ENCODE peak calls at places on chromosomes 13 and 19, in six cellular contexts. One of them, this sample, is unnamed.

GRCh38 chr13:36850790-36851438 is 31.9 kb downstream of the RFXAP start:
- DNase-seq in colonic mucosa: peak; percentile 29
- DNase-seq in fibroblast of lung: no peak
- DNase-seq in ascending aorta: no peak
- DNase-seq in uterus: no peak
- DNase-seq in astrocyte: no peak
- DNase-seq in this sample: peak; percentile 41

GRCh38 chr13:61954092-61954491 is 538.4 kb upstream of the PCDH20 start:
- DNase-seq in colonic mucosa: no peak
- DNase-seq in fibroblast of lung: peak; percentile 5
- DNase-seq in ascending aorta: no peak
- DNase-seq in uterus: no peak
- DNase-seq in astrocyte: no peak
- DNase-seq in this sample: peak; percentile 39

GRCh38 chr19:38389101-38389925 is 816 bp downstream of the SPRED3 start:
- DNase-seq in colonic mucosa: no peak
- DNase-seq in fibroblast of lung: peak; percentile 82
- DNase-seq in ascending aorta: no peak
- DNase-seq in uterus: peak; percentile 21
- DNase-seq in astrocyte: peak; percentile 74
- DNase-seq in this sample: peak; percentile 72

GRCh38 chr19:51354742-51355148 is 11.4 kb downstream of the ETFB start:
- DNase-seq in colonic mucosa: no peak
- DNase-seq in fibroblast of lung: peak; percentile 56
- DNase-seq in ascending aorta: no peak
- DNase-seq in uterus: no peak
- DNase-seq in astrocyte: peak; percentile 53
- DNase-seq in this sample: peak; percentile 94

GRCh38 chr13:21717817-21718216 is 46.9 kb downstream of the FGF9 start:
- DNase-seq in colonic mucosa: no peak
- DNase-seq in fibroblast of lung: no peak
- DNase-seq in ascending aorta: no peak
- DNase-seq in uterus: no peak
- DNase-seq in astrocyte: no peak
- DNase-seq in this sample: peak; percentile 26

GRCh38 chr19:15142313-15142712 is 35.1 kb downstream of the SYDE1 start:
- DNase-seq in colonic mucosa: no peak
- DNase-seq in fibroblast of lung: no peak
- DNase-seq in ascending aorta: no peak
- DNase-seq in uterus: no peak
- DNase-seq in astrocyte: no peak
- DNase-seq in this sample: no peak

GRCh38 chr13:98775844-98776598 is 23.5 kb upstream of the SLC15A1 start:
- DNase-seq in colonic mucosa: peak; percentile 86
- DNase-seq in fibroblast of lung: peak; percentile 82
- DNase-seq in ascending aorta: no peak
- DNase-seq in uterus: no peak
- DNase-seq in astrocyte: peak; percentile 73
- DNase-seq in this sample: no peak

GRCh38 chr13:110726726-110727125 is 13.2 kb downstream of the ING1 start:
- DNase-seq in colonic mucosa: no peak
- DNase-seq in fibroblast of lung: no peak
- DNase-seq in ascending aorta: no peak
- DNase-seq in uterus: no peak
- DNase-seq in astrocyte: no peak
- DNase-seq in this sample: no peak

GRCh38 chr19:872266-872951 is 12.9 kb downstream of the CFD start:
- DNase-seq in colonic mucosa: peak; percentile 92
- DNase-seq in fibroblast of lung: peak; percentile 68
- DNase-seq in ascending aorta: no peak
- DNase-seq in uterus: no peak
- DNase-seq in astrocyte: peak; percentile 56
- DNase-seq in this sample: peak; percentile 85

GRCh38 chr13:59356607-59357006 is 807.1 kb downstream of the DIAPH3 start:
- DNase-seq in colonic mucosa: no peak
- DNase-seq in fibroblast of lung: peak; percentile 55
- DNase-seq in ascending aorta: no peak
- DNase-seq in uterus: peak; percentile 31
- DNase-seq in astrocyte: peak; percentile 52
- DNase-seq in this sample: no peak

GRCh38 chr19:38699027-38699346 is 45.3 kb downstream of the CAPN12 start:
- DNase-seq in colonic mucosa: no peak
- DNase-seq in fibroblast of lung: no peak
- DNase-seq in ascending aorta: no peak
- DNase-seq in uterus: no peak
- DNase-seq in astrocyte: no peak
- DNase-seq in this sample: no peak

GRCh38 chr19:18202759-18203407 is 959 bp downstream of the RAB3A start:
- DNase-seq in colonic mucosa: peak; percentile 55
- DNase-seq in fibroblast of lung: no peak
- DNase-seq in ascending aorta: no peak
- DNase-seq in uterus: peak; percentile 48
- DNase-seq in astrocyte: no peak
- DNase-seq in this sample: peak; percentile 48

GRCh38 chr19:38727868-38728660 is 16.2 kb downstream of the CAPN12 start:
- DNase-seq in colonic mucosa: no peak
- DNase-seq in fibroblast of lung: no peak
- DNase-seq in ascending aorta: no peak
- DNase-seq in uterus: peak; percentile 65
- DNase-seq in astrocyte: no peak
- DNase-seq in this sample: no peak

GRCh38 chr13:73060251-73061160 is 1.7 kb downstream of the KLF5 start:
- DNase-seq in colonic mucosa: peak; percentile 44
- DNase-seq in fibroblast of lung: peak; percentile 86
- DNase-seq in ascending aorta: no peak
- DNase-seq in uterus: peak; percentile 19
- DNase-seq in astrocyte: peak; percentile 82
- DNase-seq in this sample: peak; percentile 37

GRCh38 chr19:56125806-56126590 is 4.9 kb upstream of the ZNF787 start:
- DNase-seq in colonic mucosa: peak; percentile 70
- DNase-seq in fibroblast of lung: no peak
- DNase-seq in ascending aorta: no peak
- DNase-seq in uterus: no peak
- DNase-seq in astrocyte: no peak
- DNase-seq in this sample: no peak
- H3K27ac ChIP-seq in colonic mucosa: peak overlapping the region; percentile 6
- H3K27ac ChIP-seq in fibroblast of lung: no peak overlapping the region
- H3K27ac ChIP-seq in ascending aorta: no peak overlapping the region
- H3K27ac ChIP-seq in uterus: no peak overlapping the region
- H3K27ac ChIP-seq in astrocyte: no peak overlapping the region
- H3K27ac ChIP-seq in this sample: no peak overlapping the region

GRCh38 chr19:41298327-41298964 is 11.5 kb upstream of the CCDC97 start:
- DNase-seq in colonic mucosa: peak; percentile 45
- DNase-seq in fibroblast of lung: peak; percentile 77
- DNase-seq in ascending aorta: peak; percentile 70
- DNase-seq in uterus: peak; percentile 46
- DNase-seq in astrocyte: peak; percentile 71
- DNase-seq in this sample: no peak

GRCh38 chr19:41299755-41300089 is 10.2 kb upstream of the CCDC97 start:
- DNase-seq in colonic mucosa: no peak
- DNase-seq in fibroblast of lung: peak; percentile 63
- DNase-seq in ascending aorta: no peak
- DNase-seq in uterus: peak; percentile 37
- DNase-seq in astrocyte: peak; percentile 42
- DNase-seq in this sample: no peak

GRCh38 chr19:41297628-41298326 is 12.2 kb upstream of the CCDC97 start:
- DNase-seq in colonic mucosa: no peak
- DNase-seq in fibroblast of lung: no peak
- DNase-seq in ascending aorta: no peak
- DNase-seq in uterus: no peak
- DNase-seq in astrocyte: no peak
- DNase-seq in this sample: no peak

GRCh38 chr19:41296323-41296935 is 13.5 kb upstream of the CCDC97 start:
- DNase-seq in colonic mucosa: no peak
- DNase-seq in fibroblast of lung: no peak
- DNase-seq in ascending aorta: no peak
- DNase-seq in uterus: no peak
- DNase-seq in astrocyte: no peak
- DNase-seq in this sample: no peak

DNA sequence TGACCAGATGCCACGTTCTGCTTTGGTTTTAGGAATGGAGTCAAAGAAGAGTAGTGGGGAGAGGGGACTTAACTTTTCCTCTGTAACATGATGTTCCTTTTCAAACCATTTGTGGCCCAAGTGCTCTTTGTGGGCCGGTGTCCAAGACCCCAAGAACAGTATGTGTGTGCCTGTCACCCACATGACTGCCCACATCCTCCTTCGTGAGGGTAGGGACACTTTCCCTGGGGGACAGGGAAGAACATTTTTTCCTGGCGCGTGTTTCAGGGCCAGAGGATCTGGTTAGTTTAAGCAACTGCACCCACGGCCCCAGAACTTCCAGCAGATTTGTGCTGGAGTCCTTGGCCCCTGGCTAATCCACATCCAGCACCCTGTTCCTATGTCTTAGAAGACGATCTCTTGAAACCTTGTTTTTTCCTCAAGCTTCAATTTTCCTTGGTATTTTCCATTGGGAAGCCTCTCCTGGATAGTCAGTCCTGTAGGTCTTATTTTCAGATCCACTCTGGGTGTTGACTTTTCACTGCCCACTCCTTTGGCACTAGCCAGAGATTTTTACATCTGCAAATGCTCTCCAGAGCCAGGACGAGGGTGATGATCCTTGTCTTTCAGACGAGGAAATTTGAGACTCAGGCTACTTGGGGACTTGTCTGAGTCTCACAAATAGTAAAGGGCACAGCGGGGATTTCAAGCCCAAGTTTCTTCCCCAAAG is 10.8 kb upstream of the CCDC97 start:
- DNase-seq in colonic mucosa: no peak
- DNase-seq in fibroblast of lung: peak; percentile 13
- DNase-seq in ascending aorta: no peak
- DNase-seq in uterus: no peak
- DNase-seq in astrocyte: no peak
- DNase-seq in this sample: no peak
- H3K4me3 ChIP-seq in colonic mucosa: no peak overlapping the region
- H3K4me3 ChIP-seq in fibroblast of lung: no peak overlapping the region
- H3K4me3 ChIP-seq in ascending aorta: peak overlapping the region; percentile 1
- H3K4me3 ChIP-seq in uterus: no peak overlapping the region
- H3K4me3 ChIP-seq in astrocyte: no peak overlapping the region
- H3K4me3 ChIP-seq in this sample: no peak overlapping the region

GRCh38 chr13:82593239-82593638 is 1289.0 kb downstream of the SLITRK1 start:
- DNase-seq in colonic mucosa: no peak
- DNase-seq in fibroblast of lung: no peak
- DNase-seq in ascending aorta: no peak
- DNase-seq in uterus: no peak
- DNase-seq in astrocyte: no peak
- DNase-seq in this sample: no peak

GRCh38 chr13:82597737-82598136 is 1284.5 kb downstream of the SLITRK1 start:
- DNase-seq in colonic mucosa: no peak
- DNase-seq in fibroblast of lung: no peak
- DNase-seq in ascending aorta: no peak
- DNase-seq in uterus: no peak
- DNase-seq in astrocyte: no peak
- DNase-seq in this sample: peak; percentile 58
- H3K27ac ChIP-seq in colonic mucosa: no peak overlapping the region
- H3K27ac ChIP-seq in fibroblast of lung: no peak overlapping the region
- H3K27ac ChIP-seq in ascending aorta: no peak overlapping the region
- H3K27ac ChIP-seq in uterus: no peak overlapping the region
- H3K27ac ChIP-seq in astrocyte: no peak overlapping the region
- H3K27ac ChIP-seq in this sample: peak overlapping the region; percentile 32

GRCh38 chr13:106753241-106753640 is 185.3 kb upstream of the ARGLU1 start:
- DNase-seq in colonic mucosa: no peak
- DNase-seq in fibroblast of lung: no peak
- DNase-seq in ascending aorta: no peak
- DNase-seq in uterus: no peak
- DNase-seq in astrocyte: no peak
- DNase-seq in this sample: peak; percentile 31
- H3K4me3 ChIP-seq in colonic mucosa: no peak overlapping the region
- H3K4me3 ChIP-seq in fibroblast of lung: no peak overlapping the region
- H3K4me3 ChIP-seq in ascending aorta: no peak overlapping the region
- H3K4me3 ChIP-seq in uterus: no peak overlapping the region
- H3K4me3 ChIP-seq in astrocyte: no peak overlapping the region
- H3K4me3 ChIP-seq in this sample: peak overlapping the region; percentile 1

DNA sequence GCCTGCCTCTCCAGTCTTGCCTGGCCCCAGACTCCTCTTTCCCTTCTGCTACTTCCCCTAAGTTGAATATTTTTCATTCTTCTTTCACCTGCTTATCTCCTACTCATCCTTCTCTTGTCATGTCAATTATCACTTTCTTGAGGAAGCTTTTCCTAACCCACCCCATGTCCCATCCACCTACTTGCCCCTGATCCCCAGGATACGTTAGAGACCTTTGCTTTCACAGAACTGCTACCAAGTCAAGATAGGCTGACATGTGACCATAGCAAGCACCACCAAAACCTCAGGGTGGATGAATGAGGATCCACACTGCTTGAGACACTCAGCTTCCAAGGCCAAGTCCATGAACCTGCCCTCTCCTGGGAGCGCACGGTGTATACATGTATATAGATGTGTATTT is 131.5 kb downstream of the DNAJC15 start:
- DNase-seq in colonic mucosa: no peak
- DNase-seq in fibroblast of lung: no peak
- DNase-seq in ascending aorta: no peak
- DNase-seq in uterus: no peak
- DNase-seq in astrocyte: no peak
- DNase-seq in this sample: no peak
- H3K27ac ChIP-seq in colonic mucosa: no peak overlapping the region
- H3K27ac ChIP-seq in fibroblast of lung: no peak overlapping the region
- H3K27ac ChIP-seq in ascending aorta: no peak overlapping the region
- H3K27ac ChIP-seq in uterus: no peak overlapping the region
- H3K27ac ChIP-seq in astrocyte: no peak overlapping the region
- H3K27ac ChIP-seq in this sample: no peak overlapping the region

GRCh38 chr19:54189668-54190502 is 505 bp upstream of the MBOAT7 start:
- DNase-seq in colonic mucosa: peak; percentile 100
- DNase-seq in fibroblast of lung: peak; percentile 100
- DNase-seq in ascending aorta: peak; percentile 100
- DNase-seq in uterus: peak; percentile 100
- DNase-seq in astrocyte: peak; percentile 99
- DNase-seq in this sample: peak; percentile 100
- H3K4me3 ChIP-seq in colonic mucosa: peak overlapping the region; percentile 73
- H3K4me3 ChIP-seq in fibroblast of lung: peak overlapping the region; percentile 82
- H3K4me3 ChIP-seq in ascending aorta: peak overlapping the region; percentile 85
- H3K4me3 ChIP-seq in uterus: peak overlapping the region; percentile 63
- H3K4me3 ChIP-seq in astrocyte: peak overlapping the region; percentile 82
- H3K4me3 ChIP-seq in this sample: peak overlapping the region; percentile 88

DNA sequence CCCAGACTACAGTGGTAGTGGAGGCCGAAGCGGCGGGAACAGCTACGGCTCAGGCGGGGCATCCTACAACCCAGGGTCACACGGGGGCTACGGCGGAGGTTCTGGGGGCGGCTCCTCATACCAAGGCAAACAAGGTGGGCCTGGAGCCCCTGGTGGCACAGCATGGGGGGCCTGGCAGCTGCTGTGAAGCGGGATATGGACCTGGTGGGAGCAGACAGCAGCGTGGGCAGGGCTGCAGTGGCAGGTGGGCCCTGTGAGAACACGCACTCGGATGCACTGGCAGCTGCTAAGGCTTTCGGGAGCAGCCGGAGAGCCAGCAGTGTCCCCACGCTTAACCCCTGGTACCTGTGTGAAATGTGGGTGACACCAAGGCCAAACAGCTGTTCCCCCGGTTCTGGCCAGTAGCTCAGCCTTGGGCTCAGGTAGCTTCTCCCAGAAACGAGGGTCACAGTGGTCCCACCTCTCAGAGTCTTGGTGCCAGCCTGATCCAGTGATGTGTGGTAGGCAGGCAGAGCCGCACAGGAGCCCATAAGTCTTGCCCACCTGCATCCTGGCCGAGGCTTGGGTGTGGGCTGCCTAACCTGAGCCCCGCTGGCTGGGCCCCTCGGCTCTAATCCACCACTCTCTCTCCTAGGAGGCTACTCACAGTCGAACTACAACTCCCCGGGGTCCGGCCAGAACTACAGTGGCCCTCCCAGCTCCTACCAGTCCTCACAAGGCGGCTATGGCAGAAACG is 12.5 kb upstream of the QTRT1 start:
- DNase-seq in colonic mucosa: no peak
- DNase-seq in fibroblast of lung: no peak
- DNase-seq in ascending aorta: no peak
- DNase-seq in uterus: no peak
- DNase-seq in astrocyte: no peak
- DNase-seq in this sample: no peak
- H3K27ac ChIP-seq in colonic mucosa: no peak overlapping the region
- H3K27ac ChIP-seq in fibroblast of lung: no peak overlapping the region
- H3K27ac ChIP-seq in ascending aorta: no peak overlapping the region
- H3K27ac ChIP-seq in uterus: no peak overlapping the region
- H3K27ac ChIP-seq in astrocyte: no peak overlapping the region
- H3K27ac ChIP-seq in this sample: no peak overlapping the region

This sample was measured in neural progenitor cell.